ENCODE peak calls at places on chromosomes 6 and 20, in ten cellular contexts. D, K, Y, G, Q, O, T, L, Z and X are unnamed samples. For H3K9me3, the result is how much of the 10 kb centered on the place peaks cover.

GRCh38 chr20:24406761-24407550 is 62.5 kb upstream of the SYNDIG1 start:
- DNase-seq in D (no peak), K (no peak), Y (no peak), G (no peak), Q (no peak), O (no peak), T (no peak), L (no peak), Z (no peak), X (no peak)

GRCh38 chr20:4076671-4077070 is 61.3 kb upstream of the RNF24 start:
- DNase-seq in D (no peak), K (peak), Y (no peak), G (no peak), Q (peak), O (peak), T (no peak), L (no peak), Z (no peak), X (no peak)

GRCh38 chr6:14772188-14772587 is 473.7 kb upstream of the JARID2 start:
- DNase-seq in D (no peak), K (no peak), Y (no peak), G (no peak), Q (no peak), O (no peak), T (no peak), L (no peak), Z (no peak), X (no peak)

GRCh38 chr6:136797977-136798376 is 5.7 kb upstream of the MAP3K5 start:
- DNase-seq in D (no peak), K (no peak), Y (no peak), G (no peak), Q (no peak), O (no peak), T (no peak), L (no peak), Z (no peak), X (no peak)

GRCh38 chr20:58344741-58345140 is 35.2 kb downstream of the RAB22A start:
- DNase-seq in D (no peak), K (no peak), Y (no peak), G (no peak), Q (no peak), O (no peak), T (no peak), L (no peak), Z (no peak), X (no peak)

GRCh38 chr6:4901256-4902061 is 102.4 kb downstream of the RPP40 start:
- DNase-seq in D (no peak), K (no peak), Y (no peak), G (no peak), Q (peak), O (no peak), T (no peak), L (no peak), Z (no peak), X (no peak)

GRCh38 chr20:4157516-4157915 is 142.2 kb upstream of the RNF24 start:
- DNase-seq in D (no peak), K (no peak), Y (peak), G (no peak), Q (no peak), O (no peak), T (no peak), L (peak), Z (no peak), X (no peak)

GRCh38 chr20:3786126-3786484 is 435 bp downstream of the CENPB start:
- DNase-seq in D (peak), K (peak), Y (peak), G (no peak), Q (peak), O (no peak), T (peak), L (no peak), Z (no peak), X (no peak)

GRCh38 chr6:150767585-150768164 is 97.8 kb upstream of the MTHFD1L start:
- DNase-seq in D (peak), K (peak), Y (no peak), G (no peak), Q (no peak), O (no peak), T (peak), L (no peak), Z (no peak), X (no peak)

GRCh38 chr6:74068945-74069570 is 373.1 kb downstream of the CD109 start:
- DNase-seq in D (no peak), K (no peak), Y (no peak), G (no peak), Q (no peak), O (no peak), T (no peak), L (no peak), Z (peak), X (no peak)

GRCh38 chr6:17478223-17478907 is 85.0 kb downstream of the CAP2 start:
- DNase-seq in D (no peak), K (peak), Y (no peak), G (no peak), Q (no peak), O (no peak), T (no peak), L (no peak), Z (no peak), X (no peak)

GRCh38 chr20:47118641-47119040 is 224.0 kb downstream of the EYA2 start:
- DNase-seq in D (no peak), K (no peak), Y (no peak), G (no peak), Q (no peak), O (no peak), T (no peak), L (no peak), Z (no peak), X (no peak)

GRCh38 chr6:149852180-149852579 is 12.0 kb downstream of the LRP11 start:
- DNase-seq in D (no peak), K (peak), Y (no peak), G (no peak), Q (no peak), O (no peak), T (no peak), L (no peak), Z (no peak), X (no peak)

GRCh38 chr6:68237205-68237604 is 397.9 kb upstream of the ADGRB3 start:
- DNase-seq in D (no peak), K (no peak), Y (no peak), G (no peak), Q (no peak), O (no peak), T (no peak), L (no peak), Z (no peak), X (no peak)

GRCh38 chr6:116616757-116617093 is 446 bp downstream of the RSPH4A start:
- DNase-seq in D (peak), K (no peak), Y (peak), G (no peak), Q (no peak), O (no peak), T (peak), L (peak), Z (no peak), X (no peak)

GRCh38 chr6:118697554-118697953 is 46.2 kb upstream of the CEP85L start:
- DNase-seq in D (no peak), K (no peak), Y (no peak), G (no peak), Q (no peak), O (no peak), T (no peak), L (no peak), Z (no peak), X (no peak)

GRCh38 chr6:13528232-13528631 is 40.8 kb upstream of the GFOD1 start:
- DNase-seq in D (no peak), K (peak), Y (no peak), G (no peak), Q (no peak), O (no peak), T (no peak), L (no peak), Z (no peak), X (no peak)

GRCh38 chr20:22925613-22925983 is 109.5 kb upstream of the SSTR4 start:
- DNase-seq in D (no peak), K (no peak), Y (no peak), G (no peak), Q (no peak), O (no peak), T (no peak), L (no peak), Z (no peak), X (no peak)

GRCh38 chr20:13749811-13750210 is 34.9 kb downstream of the ESF1 start:
- DNase-seq in D (no peak), K (no peak), Y (no peak), G (no peak), Q (no peak), O (no peak), T (no peak), L (no peak), Z (no peak), X (no peak)

GRCh38 chr6:61868507-61869080 is 417.4 kb downstream of the KHDRBS2 start:
- DNase-seq in D (no peak), K (no peak), Y (no peak), G (no peak), Q (no peak), O (no peak), T (no peak), L (peak), Z (no peak), X (no peak)

GRCh38 chr6:31114970-31115849 is 610 bp downstream of the PSORS1C1 start:
- DNase-seq in D (peak), K (peak), Y (no peak), G (no peak), Q (no peak), O (peak), T (no peak), L (peak), Z (no peak), X (no peak)

GRCh38 chr6:64294034-64294433 is 658.4 kb downstream of the PHF3 start:
- DNase-seq in D (no peak), K (no peak), Y (no peak), G (no peak), Q (no peak), O (no peak), T (no peak), L (no peak), Z (no peak), X (no peak)

GRCh38 chr20:58888521-58889333 is 36.2 kb downstream of the GNAS start:
- DNase-seq in D (peak), K (peak), Y (peak), G (peak), Q (peak), O (peak), T (peak), L (peak), Z (no peak), X (peak)

GRCh38 chr20:48425776-48426175 is 402.0 kb downstream of the PREX1 start:
- DNase-seq in D (no peak), K (no peak), Y (no peak), G (no peak), Q (no peak), O (no peak), T (no peak), L (no peak), Z (no peak), X (no peak)

GRCh38 chr6:151372164-151372563 is 19.2 kb downstream of the ZBTB2 start:
- DNase-seq in D (no peak), K (no peak), Y (no peak), G (no peak), Q (no peak), O (no peak), T (no peak), L (no peak), Z (no peak), X (no peak)

GRCh38 chr6:165439928-165440554 is 130.6 kb upstream of the C6orf118 start:
- DNase-seq in D (peak), K (peak), Y (no peak), G (no peak), Q (no peak), O (no peak), T (no peak), L (no peak), Z (peak), X (no peak)

DNA sequence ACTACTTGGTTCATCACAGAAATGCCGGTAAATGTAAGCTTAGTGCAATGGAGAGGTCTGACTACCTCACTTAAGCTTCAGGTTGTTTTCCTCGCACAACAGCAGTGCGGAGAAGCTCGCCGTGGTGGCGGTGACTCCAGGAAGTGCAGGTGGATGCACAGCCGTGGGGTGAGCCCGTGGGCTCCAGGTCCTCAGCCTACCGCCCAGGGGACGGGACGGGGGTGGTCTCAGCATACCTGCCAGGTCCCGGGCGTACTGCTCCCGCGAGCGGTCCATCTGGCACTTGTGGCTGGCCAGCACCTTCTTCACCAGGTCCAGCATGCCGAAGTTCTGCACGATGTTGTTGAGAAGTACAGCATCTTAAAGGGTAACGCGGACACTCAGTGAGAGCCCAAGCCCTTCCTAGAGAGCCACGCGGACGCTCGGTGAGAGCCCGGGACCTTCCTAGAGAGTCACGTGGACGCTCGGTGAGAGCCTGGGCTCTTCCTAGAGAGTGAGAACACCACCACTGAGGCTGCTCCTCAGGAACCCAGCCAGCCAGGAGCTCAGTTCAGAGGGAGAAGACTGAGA is 17.8 kb upstream of the HELZ2 start:
- DNase-seq in D (no peak), K (no peak), Y (no peak), G (no peak), Q (no peak), O (no peak), T (no peak), L (peak), Z (no peak), X (no peak)
- H3K9me3 ChIP-seq in D (under half), K (under half), Y (under half), G (under half), Q (under half), O (under half), T (under half), L (under half), Z (under half), X (under half)

DNA sequence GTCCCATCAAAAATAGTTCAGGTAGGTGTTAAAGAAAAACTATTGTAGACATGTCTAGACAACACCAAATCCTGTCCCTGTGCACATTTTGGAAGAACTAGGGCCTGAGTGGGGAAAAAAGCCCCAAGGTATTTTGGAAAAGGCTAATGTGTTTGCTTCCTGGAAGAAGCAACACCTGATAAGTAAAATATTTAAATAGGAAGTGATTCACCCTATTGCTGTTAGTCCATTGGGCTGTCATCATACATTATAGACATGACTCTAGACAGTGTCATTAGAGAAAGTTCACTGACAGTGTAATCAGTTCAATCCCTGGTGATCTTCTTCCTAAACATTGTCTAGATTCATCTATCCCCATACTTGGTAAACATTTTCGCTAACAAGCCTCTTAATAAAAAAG is 465.3 kb downstream of the CBLN4 start:
- DNase-seq in D (no peak), K (no peak), Y (no peak), G (no peak), Q (no peak), O (no peak), T (no peak), L (no peak), Z (no peak), X (no peak)
- H3K9me3 ChIP-seq in D (under half), K (under half), Y (under half), G (under half), Q (under half), O (under half), T (under half), L (under half), Z (under half), X (under half)

GRCh38 chr6:11486486-11486885 is 51.1 kb upstream of the TMEM170B start:
- DNase-seq in D (no peak), K (no peak), Y (no peak), G (no peak), Q (no peak), O (no peak), T (no peak), L (no peak), Z (no peak), X (no peak)
- H3K9me3 ChIP-seq in D (under half), K (under half), Y (under half), G (under half), Q (under half), O (under half), T (under half), L (under half), Z (under half), X (under half)

GRCh38 chr6:88619951-88620350 is 343.5 kb downstream of the RNGTT start:
- DNase-seq in D (no peak), K (no peak), Y (no peak), G (no peak), Q (no peak), O (no peak), T (no peak), L (no peak), Z (no peak), X (no peak)

GRCh38 chr6:88626460-88626859 is 337.0 kb downstream of the RNGTT start:
- DNase-seq in D (no peak), K (no peak), Y (no peak), G (no peak), Q (no peak), O (no peak), T (no peak), L (no peak), Z (no peak), X (no peak)

DNA sequence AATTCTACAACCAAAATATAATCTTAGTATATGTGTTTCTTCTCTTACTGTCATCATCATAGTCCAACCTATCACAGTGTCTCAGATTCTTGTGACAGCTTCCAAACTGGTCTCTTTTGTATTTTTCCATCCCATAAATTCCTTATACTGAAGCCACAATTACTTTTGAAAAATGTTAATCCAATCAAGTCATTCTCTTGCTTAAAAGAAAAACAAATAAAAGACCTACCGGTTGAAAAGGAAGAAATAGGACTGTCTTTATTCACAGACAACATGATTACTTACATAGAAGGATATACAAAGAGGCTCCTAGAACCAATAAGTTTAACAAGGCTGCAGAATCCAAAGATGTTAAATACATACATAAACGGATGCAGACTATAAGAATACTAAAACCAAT is 339.9 kb downstream of the RNGTT start:
- DNase-seq in D (no peak), K (no peak), Y (no peak), G (no peak), Q (no peak), O (no peak), T (no peak), L (no peak), Z (no peak), X (no peak)
- H3K9me3 ChIP-seq in D (under half), K (under half), Y (under half), G (under half), Q (under half), O (under half), T (under half), L (under half), Z (under half), X (under half)

DNA sequence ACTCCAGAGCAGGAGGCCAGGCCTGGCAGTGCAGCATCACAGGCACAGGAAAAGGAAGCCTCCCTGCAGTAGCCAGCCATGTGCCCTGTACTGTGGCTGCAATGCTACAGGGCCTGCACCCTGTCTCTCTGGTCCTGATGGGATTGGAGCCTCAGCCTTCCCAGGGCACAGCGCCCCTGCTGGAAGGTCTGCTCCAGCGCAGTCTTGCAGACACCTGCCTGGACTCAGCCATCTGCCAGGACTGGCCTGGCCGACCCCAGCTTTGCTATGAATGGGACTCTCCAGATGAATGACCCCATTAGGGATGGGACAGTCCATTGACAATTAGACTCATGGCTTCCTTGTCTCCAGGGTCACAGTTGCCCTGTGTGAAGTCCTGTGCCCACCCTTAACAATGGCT is 251.6 kb downstream of the ERMARD start:
- DNase-seq in D (no peak), K (no peak), Y (no peak), G (peak), Q (no peak), O (no peak), T (no peak), L (no peak), Z (no peak), X (no peak)
- H3K9me3 ChIP-seq in D (under half), K (under half), Y (under half), G (under half), Q (under half), O (under half), T (under half), L (under half), Z (half or more), X (under half)

GRCh38 chr20:21421601-21422236 is 24.4 kb upstream of the NKX2-4 start:
- DNase-seq in D (no peak), K (no peak), Y (no peak), G (no peak), Q (no peak), O (no peak), T (no peak), L (no peak), Z (no peak), X (no peak)

GRCh38 chr20:21430031-21430430 is 32.7 kb upstream of the NKX2-4 start:
- DNase-seq in D (no peak), K (no peak), Y (no peak), G (no peak), Q (no peak), O (no peak), T (no peak), L (no peak), Z (no peak), X (no peak)

DNA sequence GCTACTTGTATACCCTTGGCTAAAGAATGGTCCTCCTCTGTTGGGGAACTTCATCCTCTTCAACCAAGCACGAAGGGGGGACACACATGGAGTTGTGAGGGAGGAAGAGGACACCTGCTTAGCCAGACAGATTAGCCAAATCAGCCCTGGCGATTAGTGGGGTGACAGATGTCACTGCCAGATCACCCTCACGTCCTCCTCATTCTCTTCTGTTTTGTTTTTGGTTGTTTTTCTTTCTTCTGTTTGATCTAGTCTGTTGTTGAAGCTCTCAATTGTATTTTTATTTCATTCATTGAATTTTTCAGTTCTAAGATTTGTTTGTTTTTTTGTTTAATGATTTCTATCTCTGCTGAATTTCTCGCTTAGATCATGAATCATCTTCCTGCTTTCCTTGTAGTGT is 27.5 kb upstream of the NKX2-4 start:
- DNase-seq in D (no peak), K (no peak), Y (no peak), G (no peak), Q (no peak), O (no peak), T (no peak), L (no peak), Z (no peak), X (no peak)
- H3K9me3 ChIP-seq in D (under half), K (under half), Y (under half), G (under half), Q (under half), O (under half), T (under half), L (under half), Z (under half), X (under half)

GRCh38 chr20:15542655-15543054 is 1030.6 kb downstream of the KIF16B start:
- DNase-seq in D (no peak), K (no peak), Y (no peak), G (no peak), Q (no peak), O (no peak), T (no peak), L (no peak), Z (no peak), X (no peak)
- H3K9me3 ChIP-seq in D (under half), K (under half), Y (under half), G (under half), Q (under half), O (under half), T (under half), L (under half), Z (under half), X (under half)